ENCODE peak calls at places on chromosomes 3 and 15, in nine cellular contexts. V is stimulated activated CD4-positive, alpha-beta T cell treated with anti-CD3 and anti-CD28 coated beads, Interleukin-1b, Interleukin-23, amount 100 ng/mL, for 24 hours; W is fibroblast of lung; D is kidney glomerular epithelial cell; H is HTR-8/SVneo; E is HEK293T; J is activated gamma-delta T cell treated with anti-CD3 and anti-CD28 coated beads, Interleukin-2, amount 50 U/mL, for 16 hours; S is aorta; N is amniotic stem cell. B is an unnamed sample.
A peak's percentile ranks its signal among the peaks of the same experiment; 100 is the strongest.

GRCh38 chr15:49135893-49136292 is 19.5 kb downstream of the COPS2 start:
- DNase-seq in V (no peak), W (peak; percentile 95), D (peak; percentile 84), H (peak; percentile 23), E (no peak), J (no peak), S (no peak), N (peak; percentile 6), B (peak; percentile 83)

GRCh38 chr3:150251654-150252053 is 156.4 kb upstream of the TSC22D2 start:
- DNase-seq in V (no peak), W (peak; percentile 90), D (peak; percentile 29), H (no peak), E (no peak), J (no peak), S (no peak), N (no peak), B (peak; percentile 86)

GRCh38 chr15:71501344-71502128 is 308.8 kb upstream of the NR2E3 start:
- DNase-seq in V (no peak), W (no peak), D (no peak), H (no peak), E (no peak), J (no peak), S (no peak), N (no peak), B (no peak)

GRCh38 chr15:83732196-83732595 is 78.3 kb downstream of the ADAMTSL3 start:
- DNase-seq in V (no peak), W (no peak), D (no peak), H (no peak), E (no peak), J (no peak), S (no peak), N (no peak), B (no peak)

GRCh38 chr3:99250272-99250671 is 348.8 kb upstream of the DCBLD2 start:
- DNase-seq in V (no peak), W (peak; percentile 91), D (peak; percentile 85), H (no peak), E (no peak), J (no peak), S (no peak), N (peak; percentile 38), B (peak; percentile 87)

GRCh38 chr15:48360841-48361240 is 29.6 kb downstream of the DUT start:
- DNase-seq in V (no peak), W (peak; percentile 58), D (no peak), H (no peak), E (no peak), J (no peak), S (no peak), N (no peak), B (peak; percentile 47)

GRCh38 chr3:140176526-140176925 is 241.5 kb downstream of the CLSTN2 start:
- DNase-seq in V (no peak), W (peak; percentile 76), D (peak; percentile 94), H (no peak), E (no peak), J (no peak), S (no peak), N (peak; percentile 31), B (no peak)

GRCh38 chr3:86249833-86250232 is 741.1 kb downstream of the VGLL3 start:
- DNase-seq in V (no peak), W (no peak), D (no peak), H (no peak), E (no peak), J (no peak), S (no peak), N (no peak), B (no peak)

GRCh38 chr3:122760457-122761271 is 33.0 kb downstream of the HSPBAP1 start:
- DNase-seq in V (no peak), W (peak; percentile 39), D (no peak), H (no peak), E (no peak), J (no peak), S (no peak), N (no peak), B (no peak)

GRCh38 chr3:31294430-31295149 is 238.1 kb upstream of the STT3B start:
- DNase-seq in V (no peak), W (peak; percentile 66), D (peak; percentile 1), H (no peak), E (no peak), J (no peak), S (no peak), N (no peak), B (no peak)

GRCh38 chr15:91678003-91678402 is 175.5 kb upstream of the SLCO3A1 start:
- DNase-seq in V (no peak), W (no peak), D (no peak), H (no peak), E (no peak), J (no peak), S (no peak), N (no peak), B (no peak)

GRCh38 chr3:23312866-23313265 is 109.7 kb downstream of the UBE2E2 start:
- DNase-seq in V (no peak), W (peak; percentile 23), D (no peak), H (no peak), E (no peak), J (no peak), S (no peak), N (no peak), B (peak; percentile 43)

GRCh38 chr15:59099162-59099685 is 5.7 kb upstream of the CCNB2 start:
- DNase-seq in V (no peak), W (no peak), D (no peak), H (no peak), E (no peak), J (no peak), S (no peak), N (no peak), B (no peak)

GRCh38 chr3:176931991-176932390 is 265.3 kb downstream of the TBL1XR1 start:
- DNase-seq in V (no peak), W (no peak), D (no peak), H (no peak), E (no peak), J (no peak), S (no peak), N (no peak), B (no peak)

GRCh38 chr3:26932752-26933151 is 310.2 kb downstream of the LRRC3B start:
- DNase-seq in V (no peak), W (no peak), D (no peak), H (no peak), E (no peak), J (no peak), S (no peak), N (no peak), B (no peak)

GRCh38 chr3:141797819-141798405 is 34.7 kb downstream of the GRK7 start:
- DNase-seq in V (no peak), W (no peak), D (no peak), H (no peak), E (no peak), J (no peak), S (no peak), N (no peak), B (no peak)

GRCh38 chr3:50089603-50089945 is 855 bp downstream of the RBM5 start:
- DNase-seq in V (no peak), W (peak; percentile 45), D (peak; percentile 28), H (no peak), E (no peak), J (peak; percentile 1), S (no peak), N (no peak), B (peak; percentile 51)

GRCh38 chr15:80309769-80310384 is 57.9 kb upstream of the CTXND1 start:
- DNase-seq in V (no peak), W (peak; percentile 20), D (peak; percentile 29), H (peak; percentile 17), E (peak; percentile 61), J (no peak), S (no peak), N (no peak), B (peak; percentile 17)

GRCh38 chr3:43998374-43998840 is 243.3 kb upstream of the TOPAZ1 start:
- DNase-seq in V (no peak), W (no peak), D (peak; percentile 8), H (no peak), E (no peak), J (no peak), S (no peak), N (no peak), B (peak; percentile 24)

GRCh38 chr15:29747837-29748417 is 74.3 kb downstream of the TJP1 start:
- DNase-seq in V (no peak), W (no peak), D (no peak), H (no peak), E (no peak), J (no peak), S (no peak), N (no peak), B (no peak)

GRCh38 chr3:114383875-114384557 is 90.2 kb downstream of the TIGIT start:
- DNase-seq in V (peak; percentile 49), W (peak; percentile 81), D (peak; percentile 70), H (peak; percentile 54), E (peak; percentile 74), J (peak; percentile 33), S (peak; percentile 87), N (peak; percentile 39), B (peak; percentile 89)

GRCh38 chr3:194176274-194176991 is 40.5 kb downstream of the HES1 start:
- DNase-seq in V (no peak), W (no peak), D (no peak), H (no peak), E (no peak), J (no peak), S (no peak), N (no peak), B (no peak)

GRCh38 chr15:68313501-68314390 is 36.2 kb downstream of the FEM1B start:
- DNase-seq in V (no peak), W (no peak), D (no peak), H (no peak), E (no peak), J (no peak), S (no peak), N (no peak), B (no peak)

GRCh38 chr3:50333744-50334328 is 5.8 kb upstream of the TUSC2 start:
- DNase-seq in V (no peak), W (peak; percentile 44), D (no peak), H (no peak), E (no peak), J (no peak), S (no peak), N (no peak), B (peak; percentile 62)

GRCh38 chr3:8938021-8938420 is 25.3 kb downstream of the RAD18 start:
- DNase-seq in V (no peak), W (peak; percentile 57), D (peak; percentile 48), H (peak; percentile 9), E (peak; percentile 6), J (no peak), S (no peak), N (peak; percentile 21), B (peak; percentile 72)

GRCh38 chr15:60384526-60385127 is 13.2 kb downstream of the ANXA2 start:
- DNase-seq in V (no peak), W (no peak), D (no peak), H (no peak), E (no peak), J (no peak), S (no peak), N (no peak), B (no peak)

GRCh38 chr3:187798531-187799520 is 53.6 kb upstream of the BCL6 start:
- DNase-seq in V (no peak), W (no peak), D (no peak), H (no peak), E (no peak), J (no peak), S (peak; percentile 31), N (no peak), B (no peak)

GRCh38 chr3:9349321-9350117 is 13.3 kb upstream of the THUMPD3 start:
- DNase-seq in V (no peak), W (peak; percentile 91), D (peak; percentile 85), H (peak; percentile 34), E (no peak), J (no peak), S (no peak), N (peak; percentile 25), B (peak; percentile 50)

GRCh38 chr3:71127463-71128243 is 455.9 kb downstream of the FOXP1 start:
- DNase-seq in V (no peak), W (peak; percentile 84), D (no peak), H (no peak), E (no peak), J (no peak), S (no peak), N (peak; percentile 48), B (peak; percentile 85)

GRCh38 chr15:96408591-96409183 is 78.2 kb downstream of the NR2F2 start:
- DNase-seq in V (no peak), W (no peak), D (no peak), H (no peak), E (no peak), J (no peak), S (no peak), N (no peak), B (no peak)

GRCh38 chr15:38190501-38190900 is 62.1 kb upstream of the SPRED1 start:
- DNase-seq in V (no peak), W (no peak), D (no peak), H (no peak), E (no peak), J (no peak), S (no peak), N (no peak), B (no peak)

B was measured in astrocyte of the spinal cord.